ENCODE peak calls at places on chromosomes 13 and 19, in nine cellular contexts. R is Peyer's patch; K is suprapubic skin; A is activated T-cell treated with anti-CD3 and anti-CD28 coated beads for 1 hour; E is activated naive CD4-positive, alpha-beta T cell treated with anti-CD3 and anti-CD28 coated beads, Interleukin-2, amount 50 U/mL, for 16 hours; G is AG09309; C is glutamatergic neuron; V is BE2C; D is EH. J is an unnamed sample.

GRCh38 chr19:2302319-2303208 is 5.4 kb downstream of the LINGO3 start:
- DNase-seq in R (peak), K (peak), A (no peak), E (no peak), G (no peak), C (peak), V (peak), D (peak), J (peak)

GRCh38 chr13:93859666-93860065 is 619.8 kb downstream of the DCT start:
- DNase-seq in R (no peak), K (no peak), A (no peak), E (no peak), G (no peak), C (no peak), V (no peak), D (peak), J (no peak)

GRCh38 chr13:33554919-33555791 is 262.8 kb upstream of the RFC3 start:
- DNase-seq in R (no peak), K (no peak), A (no peak), E (no peak), G (no peak), C (no peak), V (no peak), D (peak), J (no peak)

GRCh38 chr19:43784981-43785808 is 4.4 kb upstream of the KCNN4 start:
- DNase-seq in R (peak), K (no peak), A (no peak), E (peak), G (no peak), C (peak), V (peak), D (peak), J (peak)

GRCh38 chr13:43916828-43917227 is 37.1 kb downstream of the LACC1 start:
- DNase-seq in R (no peak), K (no peak), A (no peak), E (no peak), G (no peak), C (no peak), V (no peak), D (no peak), J (no peak)

GRCh38 chr19:53908106-53908932 is 759 bp upstream of the CACNG7 start:
- DNase-seq in R (no peak), K (no peak), A (peak), E (peak), G (no peak), C (peak), V (peak), D (peak), J (peak)

GRCh38 chr13:41054212-41054877 is 7.0 kb upstream of the WBP4 start:
- DNase-seq in R (peak), K (no peak), A (peak), E (peak), G (peak), C (no peak), V (peak), D (peak), J (peak)

GRCh38 chr13:33355470-33355869 is 69.9 kb upstream of the STARD13 start:
- DNase-seq in R (no peak), K (no peak), A (no peak), E (no peak), G (peak), C (no peak), V (no peak), D (peak), J (no peak)

GRCh38 chr13:51643114-51643881 is 59.0 kb downstream of the WDFY2 start:
- DNase-seq in R (no peak), K (no peak), A (no peak), E (no peak), G (peak), C (no peak), V (no peak), D (peak), J (no peak)

GRCh38 chr13:35485451-35485850 is 9.0 kb upstream of the MAB21L1 start:
- DNase-seq in R (no peak), K (no peak), A (no peak), E (no peak), G (no peak), C (peak), V (peak), D (no peak), J (no peak)

GRCh38 chr19:33291623-33292534 is 10.5 kb downstream of the CEBPA start:
- DNase-seq in R (no peak), K (no peak), A (no peak), E (no peak), G (no peak), C (no peak), V (no peak), D (no peak), J (no peak)